ENCODE peak calls at places on chromosomes 2 and 18, in four cellular contexts. Q, K, D and T are unnamed samples.
A peak's percentile ranks its signal among the peaks of the same experiment; 100 is the strongest.

GRCh38 chr18:37398248-37398920 is 167.2 kb downstream of the CELF4 start:
- DNase-seq in Q (no peak), K (no peak), D (no peak), T (no peak)

GRCh38 chr2:27021253-27021801 is 11.4 kb upstream of the TMEM214 start:
- DNase-seq in Q (no peak), K (no peak), D (peak; percentile 77), T (no peak)

GRCh38 chr2:55063713-55064323 is 13.6 kb upstream of the RTN4 start:
- DNase-seq in Q (no peak), K (no peak), D (peak; percentile 19), T (no peak)

GRCh38 chr2:102783506-102784189 is 21.8 kb downstream of the TMEM182 start:
- DNase-seq in Q (no peak), K (no peak), D (no peak), T (no peak)

GRCh38 chr2:126660068-126660467 is 4.1 kb downstream of the GYPC start:
- DNase-seq in Q (no peak), K (no peak), D (no peak), T (no peak)

GRCh38 chr18:27673861-27674260 is 488.8 kb upstream of the CHST9 start:
- DNase-seq in Q (no peak), K (no peak), D (no peak), T (no peak)

GRCh38 chr2:21006423-21007128 is 37.3 kb downstream of the APOB start:
- DNase-seq in Q (no peak), K (no peak), D (no peak), T (no peak)

GRCh38 chr18:33580540-33580939 is 2.5 kb downstream of the ASXL3 start:
- DNase-seq in Q (no peak), K (no peak), D (no peak), T (no peak)

GRCh38 chr2:218003994-218004419 is 1.2 kb upstream of the TNS1 start:
- DNase-seq in Q (peak; percentile 98), K (no peak), D (peak; percentile 53), T (no peak)

GRCh38 chr2:97688062-97688827 is 18.7 kb downstream of the C2orf92 start:
- DNase-seq in Q (no peak), K (no peak), D (no peak), T (no peak)

GRCh38 chr18:48613589-48613988 is 74.8 kb downstream of the CTIF start:
- DNase-seq in Q (peak; percentile 29), K (no peak), D (peak; percentile 25), T (no peak)

GRCh38 chr2:174007010-174007409 is 41.8 kb upstream of the SP3 start:
- DNase-seq in Q (no peak), K (no peak), D (no peak), T (no peak)

GRCh38 chr2:220556658-220557057 is 929.2 kb downstream of the SLC4A3 start:
- DNase-seq in Q (peak; percentile 12), K (no peak), D (no peak), T (no peak)

GRCh38 chr18:59141294-59142068 is 1.8 kb downstream of the SEC11C start:
- DNase-seq in Q (no peak), K (no peak), D (no peak), T (no peak)

GRCh38 chr18:59139291-59139614 is 431 bp upstream of the SEC11C start:
- DNase-seq in Q (peak; percentile 83), K (peak; percentile 82), D (peak; percentile 93), T (no peak)

GRCh38 chr18:59142274-59142673 is 2.6 kb downstream of the SEC11C start:
- DNase-seq in Q (no peak), K (no peak), D (no peak), T (no peak)

GRCh38 chr18:59139615-59140286 is at the start of gene SEC11C:
- DNase-seq in Q (peak; percentile 94), K (peak; percentile 94), D (peak; percentile 97), T (peak; percentile 99)

DNA sequence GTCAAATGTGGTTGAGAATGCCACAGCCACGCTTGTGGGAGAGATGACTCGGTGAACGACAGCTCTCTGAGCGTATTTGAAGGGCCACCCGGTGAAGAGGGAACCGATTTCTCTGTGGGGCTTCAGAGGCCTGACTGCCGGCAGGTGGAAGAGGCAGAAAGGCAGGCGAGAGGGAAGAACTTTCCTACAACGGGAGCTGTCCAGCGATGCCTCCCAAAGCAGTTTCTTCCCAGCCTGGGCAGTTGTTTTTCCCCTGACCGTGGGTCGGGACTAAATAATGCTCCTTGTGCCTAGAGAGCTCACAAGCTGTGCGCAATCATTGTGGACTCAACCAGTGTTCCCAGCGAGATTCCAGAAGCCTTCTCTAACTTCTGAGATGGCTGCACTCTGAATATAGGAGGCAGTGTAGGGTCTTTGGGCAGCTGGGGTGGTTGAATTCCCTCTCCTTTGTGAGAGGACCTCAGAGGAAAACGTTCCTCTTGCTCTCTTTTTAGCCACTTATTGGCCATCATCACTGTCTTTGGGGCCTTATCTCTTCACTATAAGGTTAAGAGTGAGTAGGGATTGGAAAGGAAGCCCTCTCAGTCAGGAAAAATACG is 702 bp downstream of the SEC11C start:
- DNase-seq in Q (peak; percentile 29), K (no peak), D (peak; percentile 33), T (no peak)
- TF ChIP-seq CTCF in Q (no peak), K (no peak), D (no peak), T (no peak)

DNA sequence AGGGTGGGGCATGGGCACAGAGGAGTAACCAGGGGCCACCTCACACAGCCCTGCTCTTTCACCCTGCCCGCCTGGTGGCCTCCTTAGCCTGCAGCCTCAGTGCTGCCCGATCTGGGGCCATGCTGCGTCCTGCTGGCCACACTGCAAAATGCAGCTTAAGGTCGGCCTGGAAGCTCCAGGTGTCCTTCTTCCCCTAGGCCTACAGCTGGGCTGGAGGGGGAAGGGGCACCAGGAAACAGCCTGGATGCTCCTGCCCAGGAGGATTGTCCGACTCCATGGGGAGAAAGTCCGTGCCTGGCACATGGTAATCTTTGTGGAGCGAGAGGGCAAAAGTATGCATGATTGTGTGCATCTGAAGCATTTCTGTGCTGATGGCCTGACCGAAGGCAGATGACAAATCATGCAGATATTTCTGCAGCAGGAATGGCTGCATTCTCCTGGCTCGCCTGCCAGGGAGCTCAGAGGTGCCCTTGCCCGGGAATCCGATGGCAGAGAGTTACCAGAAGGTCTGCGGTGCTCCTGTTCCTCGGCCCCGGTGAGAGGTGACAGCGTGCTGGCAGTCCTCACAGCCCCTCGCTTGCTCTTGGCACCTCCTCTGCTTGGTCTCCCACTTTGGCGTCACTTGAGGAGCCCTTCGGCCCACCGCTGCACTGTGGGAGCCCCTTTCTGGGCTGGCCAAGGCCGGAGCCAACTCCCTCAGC is 12.8 kb upstream of the ALPP start:
- DNase-seq in Q (no peak), K (peak; percentile 15), D (no peak), T (peak; percentile 76)
- TF ChIP-seq CTCF in Q (peak; percentile 46), K (peak; percentile 26), D (peak; percentile 56), T (peak; percentile 74)

GRCh38 chr2:239721531-239721930 is 303.6 kb downstream of the NDUFA10 start:
- DNase-seq in Q (no peak), K (no peak), D (no peak), T (peak; percentile 58)
- TF ChIP-seq CTCF in Q (no peak), K (no peak), D (no peak), T (no peak)

GRCh38 chr2:101406867-101407266 is 19.6 kb upstream of the CREG2 start:
- DNase-seq in Q (peak; percentile 84), K (no peak), D (no peak), T (no peak)

GRCh38 chr2:101410716-101411115 is 23.4 kb upstream of the CREG2 start:
- DNase-seq in Q (no peak), K (no peak), D (no peak), T (no peak)

GRCh38 chr2:101410114-101410513 is 22.8 kb upstream of the CREG2 start:
- DNase-seq in Q (no peak), K (no peak), D (no peak), T (no peak)

GRCh38 chr2:101415220-101415619 is 27.9 kb upstream of the CREG2 start:
- DNase-seq in Q (no peak), K (no peak), D (no peak), T (no peak)

DNA sequence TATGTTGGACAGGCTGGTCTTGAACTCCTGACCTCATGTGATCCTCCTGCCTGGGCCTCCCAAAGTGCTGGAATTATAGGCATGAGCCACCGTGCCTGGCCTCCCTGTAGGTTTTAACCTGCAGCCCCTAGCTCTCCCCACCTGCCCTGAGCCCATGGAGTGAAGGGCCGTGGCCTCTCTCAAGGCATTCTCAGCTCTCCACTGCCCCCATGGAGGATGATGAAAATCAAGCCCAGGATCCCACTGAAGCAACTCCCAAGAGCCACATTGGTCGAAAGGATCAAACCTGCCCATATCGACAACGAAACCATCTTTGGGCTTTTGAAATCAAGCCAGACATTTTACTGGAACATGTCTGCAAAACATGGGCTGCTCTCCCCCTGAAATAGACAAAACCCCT is 22.4 kb upstream of the CREG2 start:
- DNase-seq in Q (no peak), K (no peak), D (no peak), T (no peak)
- TF ChIP-seq CTCF in Q (no peak), K (no peak), D (no peak), T (no peak)

GRCh38 chr2:98822301-98823164 is 91.6 kb upstream of the MGAT4A start:
- DNase-seq in Q (no peak), K (no peak), D (no peak), T (no peak)
- TF ChIP-seq CTCF in Q (peak; percentile 24), K (peak; percentile 63), D (no peak), T (peak; percentile 72)

GRCh38 chr2:101197215-101197745 is 46.1 kb upstream of the TBC1D8 start:
- DNase-seq in Q (peak; percentile 12), K (no peak), D (no peak), T (no peak)
- TF ChIP-seq CTCF in Q (peak; percentile 15), K (peak; percentile 21), D (peak; percentile 21), T (peak; percentile 73)

GRCh38 chr2:38446972-38447561 is 70.0 kb upstream of the ATL2 start:
- DNase-seq in Q (no peak), K (no peak), D (no peak), T (no peak)

GRCh38 chr2:38443021-38443541 is 66.0 kb upstream of the ATL2 start:
- DNase-seq in Q (peak; percentile 14), K (no peak), D (no peak), T (no peak)

GRCh38 chr2:38444247-38444646 is 67.2 kb upstream of the ATL2 start:
- DNase-seq in Q (no peak), K (no peak), D (no peak), T (no peak)

GRCh38 chr2:38448692-38449405 is 71.8 kb upstream of the ATL2 start:
- DNase-seq in Q (no peak), K (no peak), D (no peak), T (no peak)

DNA sequence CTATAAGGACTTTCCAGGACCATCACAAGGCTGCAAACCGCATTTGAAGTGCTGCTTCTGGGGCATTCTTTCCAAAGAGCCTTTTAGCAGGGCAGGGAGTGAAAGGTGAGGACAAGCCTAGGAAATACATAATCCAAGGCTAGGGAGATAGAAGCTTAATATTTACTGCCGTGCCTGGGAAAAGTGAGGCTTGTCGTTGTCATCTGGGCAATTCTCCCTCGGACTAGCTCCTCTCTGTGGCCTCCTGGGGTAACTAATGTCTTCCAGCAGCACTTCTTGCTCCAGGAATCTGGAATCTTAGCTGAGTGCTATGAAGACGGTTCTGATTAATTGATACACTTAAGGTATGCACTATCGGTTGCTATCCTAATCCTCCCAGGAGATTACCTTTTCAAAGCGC is 69.3 kb upstream of the ATL2 start:
- DNase-seq in Q (no peak), K (no peak), D (no peak), T (no peak)
- TF ChIP-seq CTCF in Q (peak; percentile 1), K (no peak), D (no peak), T (peak; percentile 49)